ENCODE peak calls at places on chromosomes 11 and 22, in five cellular contexts. N is heart right ventricle, Z is colonic mucosa, Y is transverse colon, G is psoas muscle. S is an unnamed sample. For H3K27me3, the result is how much of the 10 kb centered on the place peaks cover.

GRCh38 chr11:116553482-116553881 is 219.3 kb downstream of the BUD13 start:
- DNase-seq in N (no peak), Z (no peak), Y (no peak), G (no peak), S (no peak)

GRCh38 chr22:17106161-17106784 is 14.9 kb downstream of the TMEM121B start:
- DNase-seq in N (no peak), Z (no peak), Y (no peak), G (no peak), S (no peak)

GRCh38 chr22:31230871-31231621 is 18.9 kb downstream of the LIMK2 start:
- DNase-seq in N (peak), Z (peak), Y (peak), G (peak), S (no peak)

GRCh38 chr22:47401976-47402770 is 639.7 kb downstream of the TBC1D22A start:
- DNase-seq in N (no peak), Z (no peak), Y (no peak), G (no peak), S (no peak)

GRCh38 chr11:111604392-111605009 is 2.3 kb downstream of the SIK2 start:
- DNase-seq in N (no peak), Z (no peak), Y (no peak), G (no peak), S (no peak)

GRCh38 chr22:39388261-39389011 is 11.1 kb upstream of the TAB1 start:
- DNase-seq in N (peak), Z (peak), Y (peak), G (peak), S (peak)

GRCh38 chr11:122817121-122817520 is 21.2 kb upstream of the CRTAM start:
- DNase-seq in N (no peak), Z (peak), Y (peak), G (no peak), S (no peak)

GRCh38 chr11:848380-848931 is 5.8 kb downstream of the TSPAN4 start:
- DNase-seq in N (no peak), Z (no peak), Y (peak), G (no peak), S (no peak)

GRCh38 chr11:6531267-6531752 is 34.2 kb downstream of the DNHD1 start:
- DNase-seq in N (peak), Z (no peak), Y (no peak), G (no peak), S (peak)

GRCh38 chr11:57497303-57498247 is 17.9 kb downstream of the SLC43A1 start:
- DNase-seq in N (no peak), Z (no peak), Y (no peak), G (peak), S (no peak)

GRCh38 chr11:14623036-14623435 is 20.6 kb upstream of the PDE3B start:
- DNase-seq in N (no peak), Z (no peak), Y (no peak), G (no peak), S (no peak)

GRCh38 chr11:1744879-1745700 is 5.3 kb downstream of the IFITM10 start:
- DNase-seq in N (no peak), Z (no peak), Y (no peak), G (peak), S (peak)

GRCh38 chr11:3228445-3228829 is 3.8 kb downstream of the MRGPRE start:
- DNase-seq in N (no peak), Z (no peak), Y (no peak), G (no peak), S (no peak)

GRCh38 chr11:45142241-45142885 is 4.1 kb upstream of the PRDM11 start:
- DNase-seq in N (no peak), Z (peak), Y (no peak), G (no peak), S (no peak)

GRCh38 chr22:20647586-20648305 is 126.2 kb upstream of the SERPIND1 start:
- DNase-seq in N (no peak), Z (no peak), Y (no peak), G (no peak), S (no peak)

GRCh38 chr11:47438721-47439120 is 10.2 kb downstream of the RAPSN start:
- DNase-seq in N (no peak), Z (no peak), Y (no peak), G (no peak), S (no peak)

GRCh38 chr11:3684787-3685186 is 13.6 kb upstream of the CHRNA10 start:
- DNase-seq in N (no peak), Z (no peak), Y (no peak), G (no peak), S (no peak)

GRCh38 chr11:113574586-113574985 is 99.4 kb upstream of the DRD2 start:
- DNase-seq in N (no peak), Z (no peak), Y (no peak), G (no peak), S (no peak)

GRCh38 chr22:44538071-44538470 is 40.0 kb upstream of the RTL6 start:
- DNase-seq in N (no peak), Z (no peak), Y (no peak), G (no peak), S (no peak)

GRCh38 chr11:65435330-65435931 is 12.8 kb downstream of the NEAT1 start:
- DNase-seq in N (no peak), Z (no peak), Y (peak), G (peak), S (no peak)

GRCh38 chr11:93648168-93648567 is 13.3 kb upstream of the CEP295 start:
- DNase-seq in N (no peak), Z (no peak), Y (no peak), G (no peak), S (no peak)

DNA sequence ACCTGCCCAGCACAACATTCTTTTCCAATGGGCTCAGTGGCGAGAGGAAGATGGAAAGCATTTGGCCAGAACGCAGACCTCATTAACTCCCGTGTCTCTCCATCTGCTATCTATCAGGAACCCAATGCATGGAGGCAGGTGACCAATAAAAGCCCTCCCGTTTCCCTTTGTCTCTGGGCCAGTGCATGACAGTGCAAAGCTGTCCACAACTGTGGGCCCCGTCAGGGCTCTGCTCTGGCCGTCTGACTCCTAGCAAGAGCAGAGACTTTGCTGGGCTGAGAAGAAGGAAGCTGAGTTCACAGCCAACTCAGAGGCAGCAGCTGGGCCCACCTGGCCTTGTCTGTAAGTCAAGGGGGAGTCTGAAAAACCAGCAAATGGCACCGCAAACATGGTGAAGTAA is 177.8 kb downstream of the TENM4 start:
- DNase-seq in N (peak), Z (no peak), Y (peak), G (no peak), S (no peak)
- H3K27ac ChIP-seq in N (no peak), Z (no peak), Y (no peak), G (no peak), S (no peak)

GRCh38 chr22:41201146-41201545 is 4.0 kb upstream of the L3MBTL2 start:
- DNase-seq in N (no peak), Z (no peak), Y (no peak), G (peak), S (no peak)

GRCh38 chr22:41193829-41194228 is 11.3 kb upstream of the L3MBTL2 start:
- DNase-seq in N (no peak), Z (no peak), Y (no peak), G (no peak), S (no peak)

GRCh38 chr22:41191467-41191866 is 13.6 kb upstream of the L3MBTL2 start:
- DNase-seq in N (no peak), Z (no peak), Y (no peak), G (no peak), S (no peak)

GRCh38 chr22:41197808-41198585 is 7.1 kb upstream of the L3MBTL2 start:
- DNase-seq in N (no peak), Z (peak), Y (peak), G (peak), S (no peak)

DNA sequence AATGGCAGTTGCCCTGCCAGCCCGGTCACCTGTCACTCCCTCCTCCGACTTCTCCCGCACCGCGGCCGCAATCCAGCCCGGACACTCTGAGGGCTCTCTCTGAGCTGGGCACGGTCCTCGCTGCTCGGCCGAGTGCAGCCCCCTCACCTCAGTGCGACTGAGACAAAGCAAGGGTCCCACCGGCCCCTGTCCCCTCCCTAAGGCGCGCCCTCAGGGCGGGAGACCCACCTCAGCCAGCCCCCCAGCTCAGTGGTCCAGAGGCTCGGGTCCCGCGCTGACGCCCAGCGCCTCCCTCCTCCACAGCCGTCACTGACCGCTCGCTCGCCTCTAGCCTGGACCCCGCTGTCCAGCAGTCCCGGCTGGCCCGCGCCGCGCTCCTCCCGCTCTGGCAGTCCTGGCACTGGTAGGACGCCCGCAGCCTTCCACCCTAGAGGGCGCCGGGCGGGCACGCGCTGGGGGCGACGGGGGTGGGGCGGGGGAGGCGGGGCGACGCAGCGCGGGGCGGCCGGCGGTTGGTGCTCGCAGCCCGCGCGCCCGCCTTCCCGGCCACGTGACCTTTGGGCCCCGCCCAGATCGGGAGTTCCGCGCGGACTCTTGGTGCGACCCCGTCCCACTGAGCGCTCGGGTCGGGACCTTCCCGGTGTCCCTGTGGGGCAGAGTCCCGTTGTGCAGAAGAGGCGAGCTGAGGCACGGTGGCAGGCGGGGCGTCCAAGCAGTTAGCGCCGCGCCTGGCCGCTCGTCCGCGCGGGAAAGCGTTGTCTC is 7.9 kb upstream of the L3MBTL2 start:
- DNase-seq in N (peak), Z (peak), Y (peak), G (peak), S (peak)
- TF ChIP-seq CTCF in N (peak), Z (no peak), Y (no peak), G (no peak), S (peak)

DNA sequence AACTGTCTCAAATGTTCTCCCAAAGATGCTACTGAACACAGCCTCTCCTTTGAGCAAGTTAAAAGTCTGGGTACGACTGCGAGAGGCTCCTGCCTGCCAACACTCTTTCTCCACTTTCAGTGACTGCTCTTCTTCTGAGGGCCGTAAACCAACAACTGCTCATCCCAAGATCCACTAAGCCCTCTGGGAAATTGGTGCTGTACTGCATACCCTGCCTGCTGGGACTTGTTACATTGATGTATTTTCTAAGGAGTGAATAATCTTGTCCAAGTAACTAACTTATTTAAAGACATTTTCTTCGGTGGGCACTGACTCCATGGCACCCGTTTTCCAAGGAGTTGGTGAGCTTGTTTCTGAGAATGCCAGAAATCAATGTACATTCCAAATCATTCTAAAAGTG is 87.2 kb downstream of the ZNF280B start:
- DNase-seq in N (no peak), Z (no peak), Y (no peak), G (no peak), S (no peak)
- H3K27me3 ChIP-seq in N (half or more), Z (under half), Y (half or more), G (under half), S (under half)

DNA sequence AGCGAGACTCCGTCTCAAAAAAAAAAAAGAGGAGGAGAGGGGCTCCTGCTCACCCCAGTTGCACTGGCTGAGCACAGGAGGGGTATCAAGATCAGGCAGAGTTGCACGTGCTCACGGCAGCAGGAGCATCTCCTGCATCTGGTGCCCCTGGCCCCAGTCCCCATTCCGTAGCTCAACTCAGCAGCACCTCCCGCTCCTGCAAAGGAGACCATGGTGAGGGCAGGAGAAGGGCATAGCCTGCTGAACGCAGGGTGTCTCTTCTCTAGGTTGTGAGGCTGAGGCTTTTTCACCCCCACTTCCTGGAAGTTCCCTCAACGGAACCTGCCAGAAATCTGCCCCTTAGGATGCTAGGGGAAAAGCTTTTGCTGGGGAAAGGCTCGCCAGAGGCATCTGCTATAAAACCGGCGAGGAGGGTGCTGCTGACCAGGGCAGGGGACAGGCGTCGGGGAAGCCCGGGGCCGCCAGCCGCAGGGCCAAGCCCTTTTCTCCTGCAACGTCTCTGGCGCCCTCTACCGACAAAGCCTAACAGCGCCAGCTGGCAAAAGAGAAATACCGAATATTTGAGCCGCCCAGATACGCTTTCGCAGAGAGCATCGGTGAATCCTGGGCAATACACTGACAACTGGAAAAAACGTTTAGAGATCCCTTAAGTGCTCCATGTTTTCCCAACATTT is 1.0 kb upstream of the PPP6R2 start:
- DNase-seq in N (peak), Z (peak), Y (peak), G (peak), S (peak)
- H3K27ac ChIP-seq in N (peak), Z (peak), Y (peak), G (peak), S (peak)

GRCh38 chr11:73907191-73907590 is 30.4 kb downstream of the PAAF1 start:
- DNase-seq in N (peak), Z (no peak), Y (no peak), G (peak), S (no peak)
- TF ChIP-seq CTCF in N (peak), Z (no peak), Y (no peak), G (peak), S (no peak)

GRCh38 chr22:36850682-36851081 is 10.1 kb upstream of the NCF4 start:
- DNase-seq in N (no peak), Z (no peak), Y (no peak), G (no peak), S (no peak)
- H3K27me3 ChIP-seq in N (half or more), Z (under half), Y (under half), G (under half), S (under half)

S was measured in dorsolateral prefrontal cortex.